ENCODE peak calls at places on chromosome 16, in six cellular contexts. One of them, this sample, is unnamed.

GRCh38 chr16:74556375-74556922 is 50.5 kb downstream of the GLG1 start:
- DNase-seq in SK-N-SH: no peak
- DNase-seq in H1: no peak
- DNase-seq in HL-60: no peak
- DNase-seq in K562: no peak
- DNase-seq in GM12878: no peak
- DNase-seq in this sample: no peak

GRCh38 chr16:16073884-16074781 is 124.7 kb downstream of the ABCC1 start:
- DNase-seq in SK-N-SH: no peak
- DNase-seq in H1: peak; percentile 13
- DNase-seq in HL-60: peak; percentile 86
- DNase-seq in K562: no peak
- DNase-seq in GM12878: no peak
- DNase-seq in this sample: peak; percentile 58

GRCh38 chr16:55029509-55029908 is 98.8 kb downstream of the IRX5 start:
- DNase-seq in SK-N-SH: no peak
- DNase-seq in H1: no peak
- DNase-seq in HL-60: no peak
- DNase-seq in K562: no peak
- DNase-seq in GM12878: no peak
- DNase-seq in this sample: no peak

GRCh38 chr16:66910175-66910940 is 8.3 kb downstream of the CDH16 start:
- DNase-seq in SK-N-SH: no peak
- DNase-seq in H1: no peak
- DNase-seq in HL-60: no peak
- DNase-seq in K562: no peak
- DNase-seq in GM12878: no peak
- DNase-seq in this sample: no peak

GRCh38 chr16:24988593-24989338 is 26.4 kb downstream of the ARHGAP17 start:
- DNase-seq in SK-N-SH: peak; percentile 57
- DNase-seq in H1: no peak
- DNase-seq in HL-60: no peak
- DNase-seq in K562: no peak
- DNase-seq in GM12878: no peak
- DNase-seq in this sample: peak; percentile 75

GRCh38 chr16:14399397-14400284 is 230.4 kb downstream of the PARN start:
- DNase-seq in SK-N-SH: no peak
- DNase-seq in H1: no peak
- DNase-seq in HL-60: no peak
- DNase-seq in K562: no peak
- DNase-seq in GM12878: peak; percentile 60
- DNase-seq in this sample: peak; percentile 99

GRCh38 chr16:2715064-2715463 is 5.0 kb downstream of the PRSS27 start:
- DNase-seq in SK-N-SH: no peak
- DNase-seq in H1: no peak
- DNase-seq in HL-60: no peak
- DNase-seq in K562: no peak
- DNase-seq in GM12878: no peak
- DNase-seq in this sample: no peak

GRCh38 chr16:76854234-76854633 is 336.8 kb upstream of the MON1B start:
- DNase-seq in SK-N-SH: peak; percentile 9
- DNase-seq in H1: no peak
- DNase-seq in HL-60: no peak
- DNase-seq in K562: no peak
- DNase-seq in GM12878: no peak
- DNase-seq in this sample: peak; percentile 4

GRCh38 chr16:2042666-2043295 is 4.9 kb downstream of the NTHL1 start:
- DNase-seq in SK-N-SH: no peak
- DNase-seq in H1: no peak
- DNase-seq in HL-60: no peak
- DNase-seq in K562: peak; percentile 77
- DNase-seq in GM12878: no peak
- DNase-seq in this sample: no peak

GRCh38 chr16:82899731-82900454 is 273.1 kb downstream of the CDH13 start:
- DNase-seq in SK-N-SH: no peak
- DNase-seq in H1: no peak
- DNase-seq in HL-60: no peak
- DNase-seq in K562: no peak
- DNase-seq in GM12878: no peak
- DNase-seq in this sample: no peak

GRCh38 chr16:87263418-87264052 is 53.7 kb downstream of the C16orf95 start:
- DNase-seq in SK-N-SH: no peak
- DNase-seq in H1: no peak
- DNase-seq in HL-60: no peak
- DNase-seq in K562: no peak
- DNase-seq in GM12878: no peak
- DNase-seq in this sample: no peak

GRCh38 chr16:72952404-72953301 is 95.3 kb downstream of the ZFHX3 start:
- DNase-seq in SK-N-SH: peak; percentile 57
- DNase-seq in H1: no peak
- DNase-seq in HL-60: no peak
- DNase-seq in K562: no peak
- DNase-seq in GM12878: no peak
- DNase-seq in this sample: no peak

GRCh38 chr16:48740964-48741363 is 131.0 kb upstream of the N4BP1 start:
- DNase-seq in SK-N-SH: no peak
- DNase-seq in H1: no peak
- DNase-seq in HL-60: no peak
- DNase-seq in K562: no peak
- DNase-seq in GM12878: no peak
- DNase-seq in this sample: no peak

GRCh38 chr16:59604331-59604730 is 870.2 kb upstream of the GOT2 start:
- DNase-seq in SK-N-SH: no peak
- DNase-seq in H1: no peak
- DNase-seq in HL-60: no peak
- DNase-seq in K562: no peak
- DNase-seq in GM12878: no peak
- DNase-seq in this sample: no peak

GRCh38 chr16:11985250-11985649 is 8.7 kb downstream of the SNX29 start:
- DNase-seq in SK-N-SH: no peak
- DNase-seq in H1: no peak
- DNase-seq in HL-60: no peak
- DNase-seq in K562: no peak
- DNase-seq in GM12878: no peak
- DNase-seq in this sample: no peak

GRCh38 chr16:56530872-56531271 is 11.0 kb upstream of the BBS2 start:
- DNase-seq in SK-N-SH: no peak
- DNase-seq in H1: no peak
- DNase-seq in HL-60: no peak
- DNase-seq in K562: no peak
- DNase-seq in GM12878: no peak
- DNase-seq in this sample: no peak

GRCh38 chr16:2328428-2328827 is 12.1 kb downstream of the ABCA3 start:
- DNase-seq in SK-N-SH: no peak
- DNase-seq in H1: no peak
- DNase-seq in HL-60: no peak
- DNase-seq in K562: no peak
- DNase-seq in GM12878: no peak
- DNase-seq in this sample: no peak

GRCh38 chr16:49012961-49013726 is 268.5 kb downstream of the CBLN1 start:
- DNase-seq in SK-N-SH: peak; percentile 76
- DNase-seq in H1: no peak
- DNase-seq in HL-60: no peak
- DNase-seq in K562: no peak
- DNase-seq in GM12878: no peak
- DNase-seq in this sample: no peak

DNA sequence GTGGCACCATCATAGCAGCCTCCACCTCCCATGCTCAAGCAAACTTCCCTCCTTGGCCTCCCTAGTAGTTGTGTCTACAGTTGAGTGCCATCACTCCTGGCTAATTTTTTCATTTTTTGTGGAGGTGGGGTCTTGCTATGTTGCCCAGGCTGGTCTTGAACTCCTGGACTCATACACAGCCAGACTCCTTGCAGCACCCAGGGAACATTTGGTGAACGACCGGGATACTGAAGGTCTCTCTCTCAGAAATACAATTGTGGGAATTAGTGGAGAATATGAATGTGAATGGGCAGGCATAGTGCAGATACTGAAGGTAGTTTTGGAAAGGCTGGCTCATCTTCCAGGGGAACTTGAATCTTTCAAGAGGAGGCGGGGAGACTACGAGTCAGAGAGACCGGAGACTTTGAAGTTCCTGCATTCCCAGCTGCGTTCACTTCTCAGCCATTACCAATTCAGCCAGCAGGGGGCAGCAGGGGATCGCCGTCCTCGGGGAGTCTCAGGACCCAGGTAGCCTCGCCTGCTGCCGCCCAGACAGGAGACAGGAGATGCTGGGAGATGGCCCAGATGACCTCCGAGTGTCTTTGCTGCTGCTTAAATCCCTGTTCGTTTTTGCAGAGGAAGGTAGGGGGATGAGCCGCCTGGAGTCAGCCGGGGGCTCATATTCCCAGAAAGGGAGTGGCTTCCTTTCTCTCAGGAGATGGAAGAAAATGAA is 68.6 kb downstream of the HAPSTR1 start:
- DNase-seq in SK-N-SH: peak; percentile 80
- DNase-seq in H1: peak; percentile 83
- DNase-seq in HL-60: peak; percentile 61
- DNase-seq in K562: peak; percentile 58
- DNase-seq in GM12878: peak; percentile 4
- DNase-seq in this sample: peak; percentile 67
- TF ChIP-seq GABPA in SK-N-SH: no peak
- TF ChIP-seq GABPA in H1: no peak
- TF ChIP-seq GABPA in HL-60: no peak
- TF ChIP-seq GABPA in K562: no peak
- TF ChIP-seq GABPA in GM12878: no peak
- TF ChIP-seq GABPA in this sample: no peak

GRCh38 chr16:78984324-78984723 is 616.2 kb downstream of the MAF start:
- DNase-seq in SK-N-SH: no peak
- DNase-seq in H1: no peak
- DNase-seq in HL-60: no peak
- DNase-seq in K562: no peak
- DNase-seq in GM12878: no peak
- DNase-seq in this sample: no peak

GRCh38 chr16:78987676-78988075 is 612.9 kb downstream of the MAF start:
- DNase-seq in SK-N-SH: no peak
- DNase-seq in H1: no peak
- DNase-seq in HL-60: no peak
- DNase-seq in K562: no peak
- DNase-seq in GM12878: no peak
- DNase-seq in this sample: peak; percentile 37

GRCh38 chr16:78985736-78986605 is 614.6 kb downstream of the MAF start:
- DNase-seq in SK-N-SH: no peak
- DNase-seq in H1: no peak
- DNase-seq in HL-60: no peak
- DNase-seq in K562: no peak
- DNase-seq in GM12878: no peak
- DNase-seq in this sample: no peak

GRCh38 chr16:78982344-78982743 is 618.2 kb downstream of the MAF start:
- DNase-seq in SK-N-SH: no peak
- DNase-seq in H1: no peak
- DNase-seq in HL-60: no peak
- DNase-seq in K562: no peak
- DNase-seq in GM12878: no peak
- DNase-seq in this sample: no peak

GRCh38 chr16:78984887-78985464 is 615.6 kb downstream of the MAF start:
- DNase-seq in SK-N-SH: peak; percentile 68
- DNase-seq in H1: no peak
- DNase-seq in HL-60: no peak
- DNase-seq in K562: no peak
- DNase-seq in GM12878: no peak
- DNase-seq in this sample: peak; percentile 74
- TF ChIP-seq GABPA in SK-N-SH: no peak
- TF ChIP-seq GABPA in H1: no peak
- TF ChIP-seq GABPA in HL-60: no peak
- TF ChIP-seq GABPA in K562: no peak
- TF ChIP-seq GABPA in GM12878: no peak
- TF ChIP-seq GABPA in this sample: peak; percentile 50

DNA sequence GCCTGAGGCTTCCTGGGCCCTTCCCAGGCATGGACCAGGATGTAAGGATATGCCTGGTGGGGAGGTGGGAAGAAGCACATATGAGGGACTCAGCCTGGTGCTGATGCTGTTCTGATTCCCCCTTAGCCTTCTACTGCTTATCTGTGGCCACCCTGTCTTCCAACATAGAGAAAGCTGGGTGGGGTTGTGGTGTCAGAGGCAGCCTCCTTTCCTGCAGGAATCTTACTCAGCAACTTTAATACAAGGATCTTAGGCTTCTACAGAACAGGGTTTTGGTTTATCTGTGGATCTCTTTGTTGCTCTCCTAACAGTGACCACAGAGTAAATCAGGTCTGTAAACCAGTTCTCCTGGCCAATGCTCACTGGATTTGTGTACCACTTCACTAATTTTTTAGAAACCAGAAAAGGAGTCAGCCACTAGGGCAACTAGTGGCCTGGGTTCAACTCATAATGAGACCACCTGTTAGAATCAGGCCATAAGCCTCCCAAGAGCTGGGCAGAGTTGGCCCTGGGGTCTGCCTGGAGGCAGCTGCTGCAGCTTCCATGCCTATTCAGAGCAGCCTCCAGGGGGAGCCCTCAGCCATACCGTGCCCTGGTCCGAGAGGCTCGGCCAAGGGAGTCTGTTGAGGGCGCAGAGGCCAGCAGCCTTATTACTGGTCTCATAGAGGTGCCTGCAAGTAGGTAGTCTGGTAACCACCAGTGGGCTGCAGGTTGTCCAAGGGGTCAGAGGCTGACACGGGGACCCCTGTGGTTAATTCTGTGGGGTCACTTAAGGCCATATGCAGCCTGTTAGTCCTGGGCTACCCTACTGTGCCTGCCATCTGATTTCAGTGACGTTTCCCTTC is 7.1 kb downstream of the HAS3 start:
- DNase-seq in SK-N-SH: peak; percentile 82
- DNase-seq in H1: no peak
- DNase-seq in HL-60: peak; percentile 60
- DNase-seq in K562: peak; percentile 80
- DNase-seq in GM12878: no peak
- DNase-seq in this sample: peak; percentile 62
- TF ChIP-seq GABPA in SK-N-SH: no peak
- TF ChIP-seq GABPA in H1: no peak
- TF ChIP-seq GABPA in HL-60: no peak
- TF ChIP-seq GABPA in K562: no peak
- TF ChIP-seq GABPA in GM12878: no peak
- TF ChIP-seq GABPA in this sample: no peak

GRCh38 chr16:68563631-68564366 is 24.7 kb downstream of the ZFP90 start:
- DNase-seq in SK-N-SH: no peak
- DNase-seq in H1: no peak
- DNase-seq in HL-60: no peak
- DNase-seq in K562: no peak
- DNase-seq in GM12878: no peak
- DNase-seq in this sample: no peak

GRCh38 chr16:68564367-68564985 is 25.4 kb downstream of the ZFP90 start:
- DNase-seq in SK-N-SH: no peak
- DNase-seq in H1: no peak
- DNase-seq in HL-60: no peak
- DNase-seq in K562: no peak
- DNase-seq in GM12878: no peak
- DNase-seq in this sample: no peak
- TF ChIP-seq GABPA in SK-N-SH: no peak
- TF ChIP-seq GABPA in H1: no peak
- TF ChIP-seq GABPA in HL-60: no peak
- TF ChIP-seq GABPA in K562: no peak
- TF ChIP-seq GABPA in GM12878: no peak
- TF ChIP-seq GABPA in this sample: no peak

This sample was measured in HepG2.